ENCODE peak calls at places on chromosome 7, in eight cellular contexts. One of them, this sample, is unnamed.

GRCh38 chr7:111516612-111517011 is 45.7 kb downstream of the IMMP2L start:
- DNase-seq in astrocyte: peak; percentile 23
- DNase-seq in NCI-H1417 treated with DMSO at 0.1 percent for 48 hours: no peak
- DNase-seq in T47D: no peak
- DNase-seq in NCI-H2029: no peak
- DNase-seq in right atrium auricular region: no peak
- DNase-seq in non-pigmented ciliary epithelial cell: no peak
- DNase-seq in gastrocnemius medialis: no peak
- DNase-seq in this sample: no peak

GRCh38 chr7:6443372-6443941 is 4.3 kb downstream of the DAGLB start:
- DNase-seq in NCI-H2029: no peak
- DNase-seq in gastrocnemius medialis: no peak
- DNase-seq in non-pigmented ciliary epithelial cell: peak; percentile 85
- DNase-seq in astrocyte: peak; percentile 94
- DNase-seq in NCI-H1417 treated with DMSO at 0.1 percent for 48 hours: no peak
- DNase-seq in T47D: no peak
- DNase-seq in right atrium auricular region: no peak
- DNase-seq in this sample: no peak

GRCh38 chr7:127667017-127667670 is 15.2 kb downstream of the SND1 start:
- DNase-seq in non-pigmented ciliary epithelial cell: peak; percentile 31
- DNase-seq in NCI-H2029: no peak
- DNase-seq in astrocyte: peak; percentile 63
- DNase-seq in T47D: no peak
- DNase-seq in right atrium auricular region: no peak
- DNase-seq in gastrocnemius medialis: no peak
- DNase-seq in NCI-H1417 treated with DMSO at 0.1 percent for 48 hours: no peak
- DNase-seq in this sample: no peak

GRCh38 chr7:101218236-101219130 is 518 bp downstream of the ZNHIT1 start:
- DNase-seq in non-pigmented ciliary epithelial cell: no peak
- DNase-seq in astrocyte: no peak
- DNase-seq in T47D: no peak
- DNase-seq in right atrium auricular region: no peak
- DNase-seq in NCI-H2029: no peak
- DNase-seq in gastrocnemius medialis: no peak
- DNase-seq in NCI-H1417 treated with DMSO at 0.1 percent for 48 hours: no peak
- DNase-seq in this sample: no peak

GRCh38 chr7:40698921-40699260 is 564.1 kb downstream of the SUGCT start:
- DNase-seq in astrocyte: no peak
- DNase-seq in NCI-H1417 treated with DMSO at 0.1 percent for 48 hours: no peak
- DNase-seq in gastrocnemius medialis: no peak
- DNase-seq in right atrium auricular region: no peak
- DNase-seq in NCI-H2029: no peak
- DNase-seq in T47D: no peak
- DNase-seq in non-pigmented ciliary epithelial cell: no peak
- DNase-seq in this sample: no peak

GRCh38 chr7:330554-331230 is 40.7 kb downstream of the FOXL3 start:
- DNase-seq in NCI-H1417 treated with DMSO at 0.1 percent for 48 hours: no peak
- DNase-seq in gastrocnemius medialis: no peak
- DNase-seq in astrocyte: no peak
- DNase-seq in NCI-H2029: no peak
- DNase-seq in non-pigmented ciliary epithelial cell: no peak
- DNase-seq in right atrium auricular region: no peak
- DNase-seq in T47D: no peak
- DNase-seq in this sample: no peak

GRCh38 chr7:99631311-99632109 is 14.8 kb downstream of the ZSCAN25 start:
- DNase-seq in non-pigmented ciliary epithelial cell: no peak
- DNase-seq in NCI-H1417 treated with DMSO at 0.1 percent for 48 hours: no peak
- DNase-seq in right atrium auricular region: no peak
- DNase-seq in NCI-H2029: no peak
- DNase-seq in T47D: no peak
- DNase-seq in gastrocnemius medialis: peak; percentile 78
- DNase-seq in astrocyte: no peak
- DNase-seq in this sample: peak; percentile 18

GRCh38 chr7:22127835-22128527 is 182.3 kb upstream of the CDCA7L start:
- DNase-seq in NCI-H1417 treated with DMSO at 0.1 percent for 48 hours: no peak
- DNase-seq in gastrocnemius medialis: no peak
- DNase-seq in T47D: no peak
- DNase-seq in NCI-H2029: no peak
- DNase-seq in astrocyte: no peak
- DNase-seq in right atrium auricular region: no peak
- DNase-seq in non-pigmented ciliary epithelial cell: no peak
- DNase-seq in this sample: no peak

GRCh38 chr7:101598981-101599681 is 30.0 kb downstream of the MYL10 start:
- DNase-seq in gastrocnemius medialis: no peak
- DNase-seq in right atrium auricular region: no peak
- DNase-seq in NCI-H1417 treated with DMSO at 0.1 percent for 48 hours: no peak
- DNase-seq in non-pigmented ciliary epithelial cell: no peak
- DNase-seq in NCI-H2029: no peak
- DNase-seq in T47D: no peak
- DNase-seq in astrocyte: no peak
- DNase-seq in this sample: no peak

GRCh38 chr7:98418636-98419315 is 17.9 kb upstream of the BAIAP2L1 start:
- DNase-seq in T47D: peak; percentile 26
- DNase-seq in gastrocnemius medialis: no peak
- DNase-seq in non-pigmented ciliary epithelial cell: peak; percentile 98
- DNase-seq in astrocyte: peak; percentile 99
- DNase-seq in NCI-H2029: peak; percentile 85
- DNase-seq in right atrium auricular region: peak; percentile 58
- DNase-seq in NCI-H1417 treated with DMSO at 0.1 percent for 48 hours: no peak
- DNase-seq in this sample: peak; percentile 40